ENCODE peak calls at places on chromosomes 16 and 17, in seven cellular contexts. One of them, this sample, is unnamed.

GRCh38 chr16:69848635-69849545 is 86.8 kb downstream of the WWP2 start:
- DNase-seq in A549: no peak
- DNase-seq in ovary: peak; percentile 83
- DNase-seq in HFF-Myc: peak; percentile 32
- DNase-seq in mucosa of descending colon: peak; percentile 84
- DNase-seq in AG04450: peak; percentile 84
- DNase-seq in psoas muscle: peak; percentile 82
- DNase-seq in this sample: peak; percentile 74

GRCh38 chr16:69114976-69115355 is 9.5 kb downstream of the HAS3 start:
- DNase-seq in A549: no peak
- DNase-seq in ovary: no peak
- DNase-seq in HFF-Myc: no peak
- DNase-seq in mucosa of descending colon: no peak
- DNase-seq in AG04450: no peak
- DNase-seq in psoas muscle: no peak
- DNase-seq in this sample: no peak

GRCh38 chr17:33925650-33926049 is 329.4 kb upstream of the CCL2 start:
- DNase-seq in A549: no peak
- DNase-seq in ovary: no peak
- DNase-seq in HFF-Myc: no peak
- DNase-seq in mucosa of descending colon: no peak
- DNase-seq in AG04450: no peak
- DNase-seq in psoas muscle: no peak
- DNase-seq in this sample: no peak

GRCh38 chr16:85278851-85279250 is 166.6 kb upstream of the CIBAR2 start:
- DNase-seq in A549: no peak
- DNase-seq in ovary: no peak
- DNase-seq in HFF-Myc: no peak
- DNase-seq in mucosa of descending colon: no peak
- DNase-seq in AG04450: no peak
- DNase-seq in psoas muscle: no peak
- DNase-seq in this sample: no peak

GRCh38 chr17:61469949-61470348 is 17.7 kb downstream of the TBX4 start:
- DNase-seq in A549: no peak
- DNase-seq in ovary: no peak
- DNase-seq in HFF-Myc: no peak
- DNase-seq in mucosa of descending colon: peak; percentile 9
- DNase-seq in AG04450: no peak
- DNase-seq in psoas muscle: no peak
- DNase-seq in this sample: no peak

GRCh38 chr16:30658731-30659506 is 688 bp downstream of the FBRS start:
- DNase-seq in A549: peak; percentile 99
- DNase-seq in ovary: peak; percentile 88
- DNase-seq in HFF-Myc: peak; percentile 83
- DNase-seq in mucosa of descending colon: peak; percentile 86
- DNase-seq in AG04450: peak; percentile 96
- DNase-seq in psoas muscle: peak; percentile 85
- DNase-seq in this sample: peak; percentile 93

GRCh38 chr17:75271955-75272847 is 1.2 kb upstream of the MIF4GD start:
- DNase-seq in A549: peak; percentile 33
- DNase-seq in ovary: peak; percentile 56
- DNase-seq in HFF-Myc: no peak
- DNase-seq in mucosa of descending colon: no peak
- DNase-seq in AG04450: no peak
- DNase-seq in psoas muscle: peak; percentile 43
- DNase-seq in this sample: no peak

GRCh38 chr17:39671651-39672521 is 3.6 kb downstream of the PNMT start:
- DNase-seq in A549: peak; percentile 61
- DNase-seq in ovary: peak; percentile 56
- DNase-seq in HFF-Myc: no peak
- DNase-seq in mucosa of descending colon: peak; percentile 78
- DNase-seq in AG04450: no peak
- DNase-seq in psoas muscle: no peak
- DNase-seq in this sample: peak; percentile 4

GRCh38 chr17:52709724-52710123 is 551.2 kb upstream of the CA10 start:
- DNase-seq in A549: no peak
- DNase-seq in ovary: no peak
- DNase-seq in HFF-Myc: no peak
- DNase-seq in mucosa of descending colon: no peak
- DNase-seq in AG04450: no peak
- DNase-seq in psoas muscle: no peak
- DNase-seq in this sample: no peak

GRCh38 chr17:9932481-9932880 is 27.4 kb upstream of the RCVRN start:
- DNase-seq in A549: peak; percentile 26
- DNase-seq in ovary: no peak
- DNase-seq in HFF-Myc: no peak
- DNase-seq in mucosa of descending colon: no peak
- DNase-seq in AG04450: no peak
- DNase-seq in psoas muscle: no peak
- DNase-seq in this sample: no peak

GRCh38 chr16:78729687-78730086 is 630.2 kb downstream of the WWOX start:
- DNase-seq in A549: no peak
- DNase-seq in ovary: no peak
- DNase-seq in HFF-Myc: no peak
- DNase-seq in mucosa of descending colon: no peak
- DNase-seq in AG04450: no peak
- DNase-seq in psoas muscle: no peak
- DNase-seq in this sample: no peak

GRCh38 chr17:5583426-5584382 is 605 bp downstream of the NLRP1 start:
- DNase-seq in A549: no peak
- DNase-seq in ovary: no peak
- DNase-seq in HFF-Myc: no peak
- DNase-seq in mucosa of descending colon: no peak
- DNase-seq in AG04450: no peak
- DNase-seq in psoas muscle: peak; percentile 29
- DNase-seq in this sample: no peak

GRCh38 chr17:5584383-5584951 is at the start of gene NLRP1:
- DNase-seq in A549: peak; percentile 31
- DNase-seq in ovary: peak; percentile 71
- DNase-seq in HFF-Myc: peak; percentile 86
- DNase-seq in mucosa of descending colon: peak; percentile 82
- DNase-seq in AG04450: peak; percentile 75
- DNase-seq in psoas muscle: peak; percentile 92
- DNase-seq in this sample: peak; percentile 59

GRCh38 chr17:5585814-5586558 is 1.7 kb upstream of the NLRP1 start:
- DNase-seq in A549: no peak
- DNase-seq in ovary: no peak
- DNase-seq in HFF-Myc: peak; percentile 15
- DNase-seq in mucosa of descending colon: no peak
- DNase-seq in AG04450: no peak
- DNase-seq in psoas muscle: no peak
- DNase-seq in this sample: no peak

GRCh38 chr17:5587431-5588032 is 3.2 kb upstream of the NLRP1 start:
- DNase-seq in A549: peak; percentile 79
- DNase-seq in ovary: no peak
- DNase-seq in HFF-Myc: peak; percentile 52
- DNase-seq in mucosa of descending colon: no peak
- DNase-seq in AG04450: peak; percentile 61
- DNase-seq in psoas muscle: no peak
- DNase-seq in this sample: peak; percentile 70

DNA sequence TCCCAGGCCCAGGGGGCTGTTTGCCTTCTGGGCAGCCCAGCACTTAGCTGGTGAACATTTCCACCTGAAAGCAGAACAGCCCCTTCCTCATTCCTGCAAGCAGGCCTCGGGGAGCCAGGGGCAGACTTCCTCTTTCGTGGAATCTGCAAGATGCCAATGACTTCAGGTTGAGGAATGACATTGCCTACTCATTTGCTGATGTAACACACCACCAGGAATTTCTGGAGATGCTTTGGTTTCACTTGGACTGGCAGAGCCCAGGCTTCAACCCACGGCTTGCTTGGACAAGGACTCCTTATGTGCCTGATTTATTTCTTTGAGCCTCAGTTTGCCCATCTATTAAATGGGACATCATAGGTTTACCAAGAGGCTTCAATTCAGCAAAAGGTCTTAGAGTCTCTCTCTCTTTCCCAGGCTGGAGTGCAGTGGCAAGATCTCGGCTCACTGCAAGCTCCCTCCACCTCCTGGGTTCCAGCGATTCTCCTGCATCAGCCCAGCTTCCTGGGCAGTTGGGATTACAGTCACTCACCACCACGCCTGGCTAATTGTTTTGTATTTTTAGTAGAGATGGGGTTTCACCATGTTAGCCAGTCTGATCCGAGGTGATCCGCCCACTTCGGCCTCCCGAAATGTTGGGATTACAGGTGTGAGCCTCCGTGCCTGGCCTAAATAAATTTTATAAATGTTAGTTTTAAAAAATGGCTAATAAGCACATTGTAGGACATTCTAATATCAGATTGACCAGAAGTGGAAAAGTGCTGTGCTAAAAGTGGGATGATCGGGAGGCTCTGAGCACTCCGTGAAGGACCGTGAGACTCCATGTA is 874 bp upstream of the NLRP1 start:
- DNase-seq in A549: no peak
- DNase-seq in ovary: no peak
- DNase-seq in HFF-Myc: peak; percentile 39
- DNase-seq in mucosa of descending colon: no peak
- DNase-seq in AG04450: peak; percentile 49
- DNase-seq in psoas muscle: no peak
- DNase-seq in this sample: no peak
- H3K4me3 ChIP-seq in A549: no peak overlapping the region
- H3K4me3 ChIP-seq in ovary: no peak overlapping the region
- H3K4me3 ChIP-seq in HFF-Myc: peak overlapping the region; percentile 36
- H3K4me3 ChIP-seq in mucosa of descending colon: no peak overlapping the region
- H3K4me3 ChIP-seq in AG04450: no peak overlapping the region
- H3K4me3 ChIP-seq in psoas muscle: peak overlapping the region; percentile 63
- H3K4me3 ChIP-seq in this sample: no peak overlapping the region

DNA sequence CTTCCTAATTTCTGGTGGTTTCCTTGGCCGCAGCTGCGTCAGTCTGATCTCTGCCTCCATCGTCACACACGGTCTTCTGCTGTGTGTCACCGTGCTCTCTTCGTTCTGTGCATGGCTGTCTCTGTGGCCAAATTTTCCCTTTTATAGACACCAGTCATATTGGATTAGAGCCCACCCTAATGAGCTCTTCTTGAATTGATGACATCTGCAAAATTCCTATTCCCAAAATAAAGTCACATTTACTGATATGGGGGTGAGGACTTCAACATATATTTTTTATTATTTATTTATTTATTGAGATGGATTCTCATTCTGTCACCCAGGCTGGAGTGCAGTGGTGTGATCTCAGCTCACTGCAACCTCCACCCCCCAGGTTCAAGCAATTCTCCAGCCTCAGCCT is 38.4 kb downstream of the GINS3 start:
- DNase-seq in A549: no peak
- DNase-seq in ovary: no peak
- DNase-seq in HFF-Myc: no peak
- DNase-seq in mucosa of descending colon: no peak
- DNase-seq in AG04450: no peak
- DNase-seq in psoas muscle: no peak
- DNase-seq in this sample: no peak
- H3K4me3 ChIP-seq in A549: no peak overlapping the region
- H3K4me3 ChIP-seq in ovary: no peak overlapping the region
- H3K4me3 ChIP-seq in HFF-Myc: no peak overlapping the region
- H3K4me3 ChIP-seq in mucosa of descending colon: no peak overlapping the region
- H3K4me3 ChIP-seq in AG04450: no peak overlapping the region
- H3K4me3 ChIP-seq in psoas muscle: no peak overlapping the region
- H3K4me3 ChIP-seq in this sample: no peak overlapping the region

GRCh38 chr17:2852211-2852610 is 56.0 kb downstream of the RAP1GAP2 start:
- DNase-seq in A549: no peak
- DNase-seq in ovary: no peak
- DNase-seq in HFF-Myc: no peak
- DNase-seq in mucosa of descending colon: no peak
- DNase-seq in AG04450: no peak
- DNase-seq in psoas muscle: no peak
- DNase-seq in this sample: no peak

GRCh38 chr17:2852729-2853110 is 56.5 kb downstream of the RAP1GAP2 start:
- DNase-seq in A549: no peak
- DNase-seq in ovary: peak; percentile 39
- DNase-seq in HFF-Myc: no peak
- DNase-seq in mucosa of descending colon: peak; percentile 41
- DNase-seq in AG04450: no peak
- DNase-seq in psoas muscle: peak; percentile 19
- DNase-seq in this sample: no peak

GRCh38 chr17:2853722-2854580 is 57.7 kb downstream of the RAP1GAP2 start:
- DNase-seq in A549: peak; percentile 55
- DNase-seq in ovary: no peak
- DNase-seq in HFF-Myc: no peak
- DNase-seq in mucosa of descending colon: peak; percentile 71
- DNase-seq in AG04450: no peak
- DNase-seq in psoas muscle: no peak
- DNase-seq in this sample: no peak

GRCh38 chr17:2854662-2855061 is 58.4 kb downstream of the RAP1GAP2 start:
- DNase-seq in A549: no peak
- DNase-seq in ovary: no peak
- DNase-seq in HFF-Myc: no peak
- DNase-seq in mucosa of descending colon: peak; percentile 43
- DNase-seq in AG04450: no peak
- DNase-seq in psoas muscle: no peak
- DNase-seq in this sample: no peak

DNA sequence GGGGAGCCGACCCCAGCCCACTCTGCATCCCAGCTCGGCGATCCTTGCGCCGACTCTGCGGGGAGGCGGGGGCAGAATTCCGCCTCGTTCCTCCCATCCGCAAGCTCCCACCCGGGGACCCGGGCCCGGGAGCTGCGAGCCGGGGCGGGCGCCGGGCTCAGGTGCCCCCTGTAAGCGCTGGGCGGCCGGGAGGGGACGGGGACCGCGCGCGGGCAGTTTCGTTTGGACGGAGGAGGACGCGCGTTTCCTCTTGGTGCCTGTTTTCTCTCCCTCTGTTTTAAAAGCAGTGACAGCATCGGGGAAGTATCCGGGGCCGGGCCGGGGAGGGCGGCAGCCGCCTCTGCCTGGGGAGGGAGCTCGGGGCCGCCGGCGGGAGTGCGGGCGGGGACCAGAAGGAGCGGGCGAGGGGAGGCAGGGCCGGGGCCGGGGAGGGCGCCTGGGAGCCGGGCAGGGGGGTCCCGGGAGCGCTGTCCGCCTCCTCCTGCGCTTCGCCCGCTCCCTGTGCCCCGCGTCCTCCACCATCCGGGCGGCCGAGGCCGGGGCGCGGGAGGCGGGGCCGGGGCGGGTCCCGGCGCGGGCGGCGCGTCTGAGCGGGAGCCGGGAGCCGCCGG is 57.0 kb downstream of the RAP1GAP2 start:
- DNase-seq in A549: peak; percentile 63
- DNase-seq in ovary: peak; percentile 45
- DNase-seq in HFF-Myc: no peak
- DNase-seq in mucosa of descending colon: peak; percentile 77
- DNase-seq in AG04450: no peak
- DNase-seq in psoas muscle: peak; percentile 49
- DNase-seq in this sample: no peak
- H3K4me3 ChIP-seq in A549: peak overlapping the region; percentile 72
- H3K4me3 ChIP-seq in ovary: peak overlapping the region; percentile 43
- H3K4me3 ChIP-seq in HFF-Myc: peak overlapping the region; percentile 30
- H3K4me3 ChIP-seq in mucosa of descending colon: peak overlapping the region; percentile 19
- H3K4me3 ChIP-seq in AG04450: peak overlapping the region; percentile 68
- H3K4me3 ChIP-seq in psoas muscle: peak overlapping the region; percentile 58
- H3K4me3 ChIP-seq in this sample: peak overlapping the region; percentile 31

GRCh38 chr17:7405413-7405881 is 1.6 kb upstream of the TMEM256 start:
- DNase-seq in A549: no peak
- DNase-seq in ovary: no peak
- DNase-seq in HFF-Myc: no peak
- DNase-seq in mucosa of descending colon: peak; percentile 51
- DNase-seq in AG04450: no peak
- DNase-seq in psoas muscle: no peak
- DNase-seq in this sample: no peak
- H3K4me3 ChIP-seq in A549: peak overlapping the region; percentile 88
- H3K4me3 ChIP-seq in ovary: peak overlapping the region; percentile 65
- H3K4me3 ChIP-seq in HFF-Myc: peak overlapping the region; percentile 65
- H3K4me3 ChIP-seq in mucosa of descending colon: no peak overlapping the region
- H3K4me3 ChIP-seq in AG04450: peak overlapping the region; percentile 86
- H3K4me3 ChIP-seq in psoas muscle: peak overlapping the region; percentile 73
- H3K4me3 ChIP-seq in this sample: peak overlapping the region; percentile 72